ENCODE peak calls at places on chromosome 15, in ten cellular contexts. Y, Q, L, Z, B, O, C, X, J and D are unnamed samples.

GRCh38 chr15:29942548-29942947 is 120.3 kb upstream of the TJP1 start:
- DNase-seq in Z (no peak), Q (no peak), B (no peak), C (no peak), L (no peak), J (no peak), Y (no peak), X (no peak), O (no peak), D (no peak)

GRCh38 chr15:67916565-67916964 is 76.7 kb upstream of the RNU6-1 start:
- DNase-seq in X (no peak), O (no peak), Z (no peak), L (no peak), Q (no peak), C (no peak), B (no peak), Y (no peak), J (no peak), D (no peak)

GRCh38 chr15:32096867-32097266 is 66.6 kb downstream of the CHRNA7 start:
- DNase-seq in Z (no peak), Q (no peak), J (no peak), X (no peak), O (no peak), B (no peak), L (no peak), C (no peak), Y (no peak), D (no peak)

GRCh38 chr15:83372434-83372873 is 74.7 kb upstream of the SH3GL3 start:
- DNase-seq in B (no peak), Y (no peak), O (no peak), L (no peak), C (no peak), J (no peak), Q (no peak), Z (no peak), X (no peak), D (no peak)

GRCh38 chr15:74752486-74753395 is 4.1 kb downstream of the CYP1A2 start:
- DNase-seq in C (peak), Q (no peak), Y (peak), Z (no peak), L (no peak), X (no peak), J (no peak), B (no peak), O (no peak), D (no peak)

GRCh38 chr15:73856458-73857192 is 16.7 kb upstream of the TBC1D21 start:
- DNase-seq in Y (no peak), Q (no peak), X (no peak), J (no peak), L (no peak), C (no peak), O (no peak), B (peak), Z (peak), D (peak)

GRCh38 chr15:40776537-40777141 is 6.9 kb downstream of the C15orf62 start:
- DNase-seq in Y (peak), L (peak), Z (peak), C (peak), B (no peak), O (no peak), X (peak), J (no peak), Q (no peak), D (peak)

GRCh38 chr15:36810656-36811449 is 231.4 kb downstream of the CDIN1 start:
- DNase-seq in X (no peak), C (no peak), L (no peak), Z (no peak), Q (no peak), J (peak), B (no peak), O (no peak), Y (no peak), D (no peak)

GRCh38 chr15:57057134-57057930 is 138.9 kb downstream of the TCF12 start:
- DNase-seq in L (no peak), X (no peak), C (no peak), B (no peak), J (no peak), Z (no peak), O (no peak), Y (no peak), Q (no peak), D (no peak)

GRCh38 chr15:66899555-66900350 is 165.6 kb upstream of the SMAD3 start:
- DNase-seq in Y (peak), Z (no peak), C (no peak), O (no peak), L (peak), J (no peak), B (peak), Q (no peak), X (no peak), D (peak)

GRCh38 chr15:88804257-88804656 is 1.0 kb downstream of the ACAN start:
- DNase-seq in J (no peak), Y (no peak), B (no peak), C (no peak), Q (no peak), O (no peak), L (no peak), Z (no peak), X (no peak), D (no peak)

GRCh38 chr15:31197497-31198414 is 96.2 kb upstream of the TRPM1 start:
- DNase-seq in Q (no peak), C (peak), B (no peak), X (peak), O (no peak), Y (no peak), J (peak), L (no peak), Z (peak), D (no peak)

GRCh38 chr15:97099040-97099439 is 768.5 kb downstream of the NR2F2 start:
- DNase-seq in Z (no peak), X (no peak), C (no peak), L (no peak), O (no peak), Q (no peak), J (no peak), B (no peak), Y (no peak), D (no peak)

GRCh38 chr15:37891754-37892368 is 42.6 kb upstream of the TMCO5A start:
- DNase-seq in B (no peak), Q (no peak), O (peak), J (no peak), Y (peak), L (peak), X (no peak), Z (no peak), C (no peak), D (no peak)

GRCh38 chr15:53196235-53196634 is 406.1 kb upstream of the ONECUT1 start:
- DNase-seq in C (no peak), Y (no peak), Z (no peak), O (no peak), B (no peak), Q (no peak), X (no peak), L (no peak), J (no peak), D (no peak)

GRCh38 chr15:101133181-101133460 is 118.7 kb downstream of the CHSY1 start:
- DNase-seq in J (no peak), Z (no peak), X (peak), B (no peak), Q (no peak), O (no peak), C (no peak), L (no peak), Y (no peak), D (no peak)

GRCh38 chr15:42057744-42058646 is 36.4 kb downstream of the PLA2G4D start:
- DNase-seq in Q (no peak), C (no peak), B (no peak), O (no peak), Z (no peak), L (no peak), Y (no peak), X (no peak), J (no peak), D (peak)

GRCh38 chr15:70505411-70505919 is 257.9 kb downstream of the UACA start:
- DNase-seq in L (no peak), Y (peak), O (no peak), Z (no peak), X (peak), Q (no peak), B (no peak), C (no peak), J (no peak), D (no peak)

GRCh38 chr15:29065571-29065970 is 179.8 kb downstream of the APBA2 start:
- DNase-seq in J (no peak), X (no peak), C (no peak), Z (no peak), B (no peak), L (no peak), Q (no peak), Y (no peak), O (no peak), D (no peak)

GRCh38 chr15:84772031-84772430 is 23.6 kb downstream of the ZNF592 start:
- DNase-seq in O (no peak), B (no peak), C (no peak), Y (no peak), Q (no peak), Z (no peak), L (no peak), X (no peak), J (no peak), D (no peak)

GRCh38 chr15:32053717-32054116 is 23.4 kb downstream of the CHRNA7 start:
- DNase-seq in X (no peak), Q (no peak), Y (no peak), J (no peak), L (no peak), B (no peak), Z (no peak), O (no peak), C (no peak), D (no peak)

GRCh38 chr15:101252836-101253235 is 988 bp upstream of the CHSY1 start:
- DNase-seq in C (no peak), Y (no peak), X (no peak), Z (no peak), Q (no peak), O (no peak), L (no peak), B (no peak), J (no peak), D (no peak)

GRCh38 chr15:39720081-39720480 is 62.6 kb downstream of the FSIP1 start:
- DNase-seq in X (no peak), C (no peak), J (no peak), B (no peak), O (no peak), L (no peak), Z (no peak), Y (no peak), Q (no peak), D (no peak)

GRCh38 chr15:52803543-52804306 is 13.6 kb upstream of the ONECUT1 start:
- DNase-seq in Q (no peak), O (no peak), J (no peak), L (no peak), X (no peak), C (no peak), Y (no peak), B (no peak), Z (no peak), D (peak)

GRCh38 chr15:73930371-73930770 is 4.1 kb downstream of the LOXL1 start:
- DNase-seq in Q (no peak), Z (no peak), O (no peak), L (no peak), B (no peak), Y (peak), J (no peak), X (peak), C (no peak), D (no peak)

DNA sequence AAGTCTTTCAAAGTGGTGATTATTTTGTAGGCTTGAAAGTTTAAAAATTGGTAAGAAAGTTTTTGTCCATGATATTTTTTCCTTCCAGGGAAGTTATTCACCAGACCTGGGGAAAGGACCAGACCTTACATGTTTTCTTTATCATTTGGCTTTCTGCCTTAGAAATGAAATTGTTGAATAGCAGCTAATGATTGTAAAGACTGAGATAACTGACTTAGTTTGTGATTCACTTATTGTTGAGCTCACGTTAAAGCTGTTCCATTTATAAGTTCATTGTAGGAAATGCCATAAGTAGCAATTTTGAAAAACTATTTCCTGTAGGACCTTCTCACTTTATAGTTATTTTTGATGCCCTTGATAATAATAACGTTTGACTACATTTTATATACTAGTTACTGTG is 51.9 kb downstream of the IQGAP1 start:
- DNase-seq in Q (no peak), L (no peak), C (no peak), O (no peak), J (no peak), B (no peak), Y (no peak), X (no peak), Z (no peak), D (no peak)
- TF ChIP-seq POLR2A in Q (no peak), L (no peak), C (no peak), O (no peak), J (no peak), B (no peak), Y (no peak), X (no peak), Z (no peak), D (no peak)

GRCh38 chr15:60835974-60836373 is 357.0 kb upstream of the ICE2 start:
- DNase-seq in L (no peak), X (no peak), B (no peak), Q (no peak), C (no peak), J (no peak), O (no peak), Z (no peak), Y (peak), D (no peak)
- TF ChIP-seq POLR2A in L (no peak), X (no peak), B (no peak), Q (no peak), C (no peak), J (no peak), O (no peak), Z (no peak), Y (no peak), D (no peak)

DNA sequence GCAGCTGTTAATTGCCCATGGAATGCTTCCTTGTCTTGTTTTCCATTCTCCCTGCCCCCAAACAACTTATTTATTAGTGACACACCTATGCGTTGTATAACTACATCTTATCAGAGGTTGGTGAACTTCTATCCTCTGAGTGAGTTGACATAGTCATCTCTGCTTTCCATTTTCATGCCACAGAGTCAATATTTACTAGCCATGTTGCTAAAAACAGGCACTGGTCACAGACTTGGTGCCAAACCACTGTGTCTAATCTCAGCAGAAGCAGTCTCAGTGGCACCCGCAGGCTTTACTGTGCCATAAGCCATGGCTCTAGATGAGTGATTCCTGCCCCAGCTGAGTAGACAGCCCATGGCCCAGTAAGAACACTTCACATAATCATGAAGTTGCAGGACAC is 26.5 kb downstream of the DAPK2 start:
- DNase-seq in Q (no peak), Z (peak), X (no peak), J (no peak), B (peak), C (no peak), Y (no peak), O (no peak), L (no peak), D (no peak)
- TF ChIP-seq POLR2A in Q (no peak), Z (no peak), X (no peak), J (no peak), B (peak), C (no peak), Y (no peak), O (no peak), L (no peak), D (no peak)

GRCh38 chr15:63048986-63049665 is 6.6 kb downstream of the TPM1 start:
- DNase-seq in X (peak), Z (peak), J (peak), Q (peak), Y (peak), O (no peak), L (peak), C (no peak), B (peak), D (peak)
- TF ChIP-seq POLR2A in X (no peak), Z (no peak), J (no peak), Q (no peak), Y (no peak), O (no peak), L (no peak), C (no peak), B (peak), D (no peak)

GRCh38 chr15:79896634-79897379 is at the start of gene MTHFS:
- DNase-seq in Y (peak), Q (peak), L (peak), Z (peak), X (peak), O (peak), J (peak), C (peak), B (peak), D (peak)
- TF ChIP-seq POLR2A in Y (peak), Q (peak), L (peak), Z (no peak), X (peak), O (peak), J (peak), C (peak), B (peak), D (no peak)